ENCODE peak calls at places on chromosome 15, in four cellular contexts. Y is CD4-positive, alpha-beta T cell; X is LNCaP clone FGC; I is ovary. H is an unnamed sample.

GRCh38 chr15:96333194-96334016 is 2.9 kb downstream of the NR2F2 start:
- DNase-seq in Y (no peak), X (no peak), I (peak; percentile 48), H (peak; percentile 33)

GRCh38 chr15:90864507-90864906 is 3.9 kb upstream of the FURIN start:
- DNase-seq in Y (no peak), X (no peak), I (no peak), H (no peak)

GRCh38 chr15:84648539-84648938 is 5.5 kb downstream of the WDR73 start:
- DNase-seq in Y (no peak), X (no peak), I (no peak), H (peak; percentile 60)

GRCh38 chr15:70268698-70269251 is 171.1 kb upstream of the TLE3 start:
- DNase-seq in Y (no peak), X (no peak), I (no peak), H (no peak)

GRCh38 chr15:80660114-80660513 is 35.0 kb upstream of the ABHD17C start:
- DNase-seq in Y (no peak), X (no peak), I (no peak), H (peak; percentile 66)

GRCh38 chr15:95872366-95872771 is 458.1 kb upstream of the NR2F2 start:
- DNase-seq in Y (no peak), X (no peak), I (no peak), H (peak; percentile 56)

GRCh38 chr15:64092864-64093626 is 593 bp downstream of the CIAO2A start:
- DNase-seq in Y (peak; percentile 6), X (no peak), I (no peak), H (peak; percentile 51)

GRCh38 chr15:82663186-82663600 is 16.0 kb upstream of the CPEB1 start:
- DNase-seq in Y (peak; percentile 38), X (peak; percentile 27), I (peak; percentile 39), H (peak; percentile 47)

GRCh38 chr15:67063689-67064606 is 1.5 kb upstream of the SMAD3 start:
- DNase-seq in Y (no peak), X (no peak), I (no peak), H (no peak)

GRCh38 chr15:70236306-70237103 is 138.8 kb upstream of the TLE3 start:
- DNase-seq in Y (no peak), X (no peak), I (peak; percentile 4), H (peak; percentile 98)

GRCh38 chr15:77028451-77029165 is 33.7 kb downstream of the PSTPIP1 start:
- DNase-seq in Y (no peak), X (no peak), I (peak; percentile 17), H (no peak)

GRCh38 chr15:90106522-90107117 is 4.4 kb upstream of the IDH2 start:
- DNase-seq in Y (no peak), X (no peak), I (no peak), H (peak; percentile 39)

GRCh38 chr15:69755571-69756310 is 303.1 kb downstream of the RPLP1 start:
- DNase-seq in Y (peak; percentile 72), X (no peak), I (no peak), H (peak; percentile 54)

GRCh38 chr15:73794501-73795133 is 41.5 kb upstream of the INSYN1 start:
- DNase-seq in Y (no peak), X (no peak), I (no peak), H (peak; percentile 31)

GRCh38 chr15:43210172-43210745 is 10.6 kb downstream of the EPB42 start:
- DNase-seq in Y (no peak), X (no peak), I (no peak), H (no peak)

GRCh38 chr15:66046751-66047150 is 177.5 kb downstream of the RAB11A start:
- DNase-seq in Y (no peak), X (no peak), I (no peak), H (no peak)

GRCh38 chr15:62691008-62691407 is 351.5 kb upstream of the TPM1 start:
- DNase-seq in Y (no peak), X (no peak), I (no peak), H (peak; percentile 17)

GRCh38 chr15:83698294-83698693 is 44.4 kb downstream of the ADAMTSL3 start:
- DNase-seq in Y (no peak), X (peak; percentile 21), I (peak; percentile 61), H (peak; percentile 92)

GRCh38 chr15:62455441-62455921 is 290.4 kb upstream of the C2CD4B start:
- DNase-seq in Y (no peak), X (no peak), I (no peak), H (peak; percentile 60)

GRCh38 chr15:31523655-31524049 is 197.0 kb downstream of the KLF13 start:
- DNase-seq in Y (no peak), X (no peak), I (no peak), H (no peak)

GRCh38 chr15:88274534-88275460 is 18.3 kb upstream of the NTRK3 start:
- DNase-seq in Y (peak; percentile 48), X (no peak), I (peak; percentile 35), H (peak; percentile 45)

GRCh38 chr15:57330619-57331018 is 45.7 kb upstream of the CGNL1 start:
- DNase-seq in Y (no peak), X (no peak), I (no peak), H (no peak)

GRCh38 chr15:80695911-80696651 is 971 bp downstream of the ABHD17C start:
- DNase-seq in Y (no peak), X (no peak), I (no peak), H (peak; percentile 17)

GRCh38 chr15:88769161-88769971 is 33.9 kb upstream of the ACAN start:
- DNase-seq in Y (no peak), X (no peak), I (no peak), H (no peak)

GRCh38 chr15:42696626-42697025 is 40.3 kb downstream of the CDAN1 start:
- DNase-seq in Y (no peak), X (no peak), I (no peak), H (no peak)

GRCh38 chr15:64847876-64848716 is 6.4 kb downstream of the PLEKHO2 start:
- DNase-seq in Y (no peak), X (no peak), I (no peak), H (no peak)

GRCh38 chr15:62770752-62771151 is 271.8 kb upstream of the TPM1 start:
- DNase-seq in Y (no peak), X (no peak), I (no peak), H (peak; percentile 88)

GRCh38 chr15:90677807-90678790 is 39.0 kb upstream of the BLM start:
- DNase-seq in Y (no peak), X (no peak), I (no peak), H (no peak)

GRCh38 chr15:53312707-53313106 is 446.8 kb downstream of the WDR72 start:
- DNase-seq in Y (no peak), X (no peak), I (no peak), H (no peak)

GRCh38 chr15:54127574-54127973 is 149.3 kb downstream of the UNC13C start:
- DNase-seq in Y (no peak), X (no peak), I (no peak), H (no peak)

GRCh38 chr15:44550734-44551133 is 13.8 kb downstream of the EIF3J start:
- DNase-seq in Y (no peak), X (no peak), I (no peak), H (no peak)

GRCh38 chr15:44554934-44555723 is 18.2 kb downstream of the EIF3J start:
- DNase-seq in Y (no peak), X (peak; percentile 96), I (no peak), H (no peak)

GRCh38 chr15:44545934-44546802 is 9.2 kb downstream of the EIF3J start:
- DNase-seq in Y (no peak), X (no peak), I (no peak), H (peak; percentile 47)

DNA sequence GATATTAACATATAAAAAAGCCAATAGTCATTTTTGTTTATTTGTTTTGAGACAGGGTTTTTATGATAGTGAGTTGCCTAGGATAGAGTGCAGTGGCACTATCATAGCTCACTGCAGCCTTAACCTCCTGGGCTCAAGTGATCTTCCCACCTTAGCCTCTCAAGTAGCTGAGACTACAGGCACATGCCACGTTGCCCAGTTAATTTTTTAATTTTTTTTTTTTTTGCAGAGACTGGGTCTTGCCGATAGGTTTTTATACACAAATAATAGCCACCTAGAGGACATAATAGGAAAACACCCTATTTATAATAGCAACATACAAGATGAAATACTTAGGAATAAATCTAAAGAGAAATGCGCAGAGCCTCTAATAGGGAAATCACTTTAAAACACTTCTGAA is 13.3 kb downstream of the EIF3J start:
- DNase-seq in Y (no peak), X (peak; percentile 50), I (no peak), H (peak; percentile 66)
- TF ChIP-seq CTCF in Y (peak; percentile 53), X (peak; percentile 33), I (no peak), H (peak; percentile 35)

GRCh38 chr15:68677996-68678395 is 99.2 kb downstream of the CORO2B start:
- DNase-seq in Y (no peak), X (no peak), I (no peak), H (no peak)
- TF ChIP-seq CTCF in Y (no peak), X (no peak), I (no peak), H (no peak)

GRCh38 chr15:78873796-78874761 is 1.4 kb downstream of the MORF4L1 start:
- DNase-seq in Y (peak; percentile 21), X (peak; percentile 78), I (no peak), H (peak; percentile 36)

GRCh38 chr15:78866824-78867223 is 5.9 kb upstream of the MORF4L1 start:
- DNase-seq in Y (no peak), X (peak; percentile 32), I (no peak), H (no peak)

GRCh38 chr15:78872155-78872971 is at the start of gene MORF4L1:
- DNase-seq in Y (peak; percentile 94), X (peak; percentile 79), I (peak; percentile 95), H (peak; percentile 91)

GRCh38 chr15:78872972-78873795 is 494 bp downstream of the MORF4L1 start:
- DNase-seq in Y (peak; percentile 85), X (peak; percentile 46), I (peak; percentile 72), H (peak; percentile 89)

DNA sequence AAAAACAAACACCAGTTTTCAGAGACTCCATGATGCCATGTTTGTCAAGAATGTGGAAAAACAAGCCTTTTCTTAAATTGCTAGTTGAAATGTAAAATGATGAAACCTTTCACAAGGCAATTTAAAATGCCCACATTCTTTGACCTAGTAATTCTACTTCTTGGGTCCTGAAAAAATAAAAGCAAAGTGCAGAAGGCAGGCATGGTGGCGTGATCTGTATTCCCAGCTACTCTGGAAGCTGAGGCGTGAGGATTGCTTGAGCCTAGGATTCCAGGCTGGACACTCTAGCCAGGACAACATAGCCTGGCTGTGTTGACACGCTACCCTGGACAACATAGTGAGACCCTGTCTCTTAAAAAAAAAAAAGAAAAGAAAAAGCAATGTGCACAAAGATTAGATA is 4.3 kb upstream of the MORF4L1 start:
- DNase-seq in Y (no peak), X (no peak), I (no peak), H (no peak)
- TF ChIP-seq CTCF in Y (no peak), X (no peak), I (no peak), H (no peak)

DNA sequence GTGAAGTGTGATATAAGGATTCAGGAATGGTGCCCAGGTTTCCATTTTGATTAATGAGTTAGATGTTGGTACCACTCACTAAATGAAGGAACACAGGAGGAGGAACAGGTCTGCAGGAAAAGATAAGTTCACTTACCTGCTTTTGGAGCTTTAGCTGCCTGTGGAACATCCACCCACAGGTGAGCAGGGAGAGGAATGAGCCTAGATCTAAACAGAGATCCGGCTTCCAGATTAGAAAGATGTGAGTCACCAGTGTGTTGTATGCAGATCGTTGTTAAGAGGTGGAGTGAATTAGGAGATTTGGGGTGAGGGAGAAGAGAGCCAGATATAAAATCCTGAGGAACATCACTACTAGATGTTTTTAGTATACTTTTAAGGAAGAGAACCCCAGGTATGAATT is 118.4 kb downstream of the KLHL25 start:
- DNase-seq in Y (no peak), X (no peak), I (no peak), H (no peak)
- TF ChIP-seq CTCF in Y (no peak), X (no peak), I (no peak), H (no peak)

GRCh38 chr15:40358492-40359353 is 704 bp downstream of the DISP2 start:
- DNase-seq in Y (no peak), X (no peak), I (no peak), H (no peak)
- TF ChIP-seq CTCF in Y (no peak), X (peak; percentile 16), I (no peak), H (no peak)